ENCODE peak calls at places on chromosomes 2 and 18, in five cellular contexts. Y, Q, L, R and I are unnamed samples.

GRCh38 chr2:191501390-191502168 is 176.4 kb upstream of the NABP1 start:
- DNase-seq in Y (no peak), Q (no peak), L (no peak), R (peak; percentile 84), I (no peak)

GRCh38 chr18:12657048-12657848 is 659 bp downstream of the SPIRE1 start:
- DNase-seq in Y (peak; percentile 64), Q (peak; percentile 24), L (peak; percentile 27), R (peak; percentile 39), I (peak; percentile 58)

GRCh38 chr18:23095463-23095862 is 39.8 kb upstream of the CABLES1 start:
- DNase-seq in Y (no peak), Q (no peak), L (no peak), R (no peak), I (no peak)

GRCh38 chr2:37869756-37870155 is 55.3 kb upstream of the RMDN2 start:
- DNase-seq in Y (no peak), Q (no peak), L (no peak), R (peak; percentile 79), I (no peak)

GRCh38 chr2:51628953-51629352 is 597.0 kb upstream of the NRXN1 start:
- DNase-seq in Y (no peak), Q (no peak), L (no peak), R (no peak), I (no peak)

GRCh38 chr2:150410809-150411208 is 76.7 kb downstream of the RND3 start:
- DNase-seq in Y (no peak), Q (no peak), L (no peak), R (peak; percentile 60), I (no peak)

GRCh38 chr2:169670215-169670651 is 24.0 kb downstream of the CFAP210 start:
- DNase-seq in Y (no peak), Q (no peak), L (no peak), R (peak; percentile 40), I (no peak)

GRCh38 chr2:10868021-10868420 is 43.7 kb upstream of the KCNF1 start:
- DNase-seq in Y (no peak), Q (no peak), L (no peak), R (no peak), I (no peak)

GRCh38 chr2:238644095-238645081 is 203.5 kb upstream of the TWIST2 start:
- DNase-seq in Y (no peak), Q (no peak), L (no peak), R (peak; percentile 97), I (no peak)

GRCh38 chr18:75070625-75071483 is 138.1 kb downstream of the PTGR3 start:
- DNase-seq in Y (no peak), Q (no peak), L (no peak), R (peak; percentile 64), I (no peak)

GRCh38 chr2:104658149-104658839 is 195.6 kb upstream of the POU3F3 start:
- DNase-seq in Y (peak; percentile 76), Q (no peak), L (peak; percentile 64), R (no peak), I (peak; percentile 62)

GRCh38 chr2:121754851-121755236 is 607 bp upstream of the TSN start:
- DNase-seq in Y (no peak), Q (no peak), L (no peak), R (no peak), I (no peak)

GRCh38 chr18:74784791-74785190 is 187.1 kb downstream of the ZNF407 start:
- DNase-seq in Y (no peak), Q (no peak), L (no peak), R (no peak), I (no peak)

GRCh38 chr18:23986610-23987359 is 27.8 kb upstream of the TTC39C start:
- DNase-seq in Y (no peak), Q (no peak), L (no peak), R (no peak), I (no peak)

GRCh38 chr18:50816767-50817166 is 3.0 kb downstream of the MRO start:
- DNase-seq in Y (no peak), Q (no peak), L (no peak), R (no peak), I (no peak)

GRCh38 chr18:57440331-57441101 is 5.3 kb downstream of the ONECUT2 start:
- DNase-seq in Y (no peak), Q (peak; percentile 61), L (no peak), R (no peak), I (no peak)

GRCh38 chr18:61855127-61855991 is 37.4 kb downstream of the RNF152 start:
- DNase-seq in Y (no peak), Q (no peak), L (no peak), R (no peak), I (no peak)

GRCh38 chr2:157830696-157831570 is 45.2 kb downstream of the ACVR1 start:
- DNase-seq in Y (no peak), Q (no peak), L (no peak), R (peak; percentile 95), I (no peak)

GRCh38 chr18:48867978-48868377 is 82.8 kb downstream of the SMAD7 start:
- DNase-seq in Y (peak; percentile 16), Q (no peak), L (no peak), R (no peak), I (no peak)

GRCh38 chr18:54612237-54612636 is 21.2 kb downstream of the DYNAP start:
- DNase-seq in Y (no peak), Q (no peak), L (no peak), R (no peak), I (no peak)

GRCh38 chr2:199455533-199456382 is 2.0 kb downstream of the SATB2 start:
- DNase-seq in Y (peak; percentile 50), Q (peak; percentile 46), L (no peak), R (peak; percentile 35), I (no peak)

GRCh38 chr2:1633936-1634587 is 110.3 kb downstream of the PXDN start:
- DNase-seq in Y (no peak), Q (no peak), L (no peak), R (no peak), I (no peak)

GRCh38 chr2:1440581-1440980 is 27.3 kb downstream of the TPO start:
- DNase-seq in Y (no peak), Q (no peak), L (no peak), R (no peak), I (no peak)

GRCh38 chr2:8134105-8134903 is 547.6 kb upstream of the ID2 start:
- DNase-seq in Y (no peak), Q (no peak), L (no peak), R (no peak), I (no peak)

GRCh38 chr2:8239402-8240127 is 442.3 kb upstream of the ID2 start:
- DNase-seq in Y (no peak), Q (no peak), L (no peak), R (no peak), I (no peak)

GRCh38 chr18:48956378-48956777 is 5.6 kb upstream of the SMAD7 start:
- DNase-seq in Y (no peak), Q (no peak), L (no peak), R (peak; percentile 93), I (no peak)

GRCh38 chr18:66124394-66124793 is 373.6 kb downstream of the CDH7 start:
- DNase-seq in Y (no peak), Q (no peak), L (no peak), R (no peak), I (no peak)

GRCh38 chr2:211068108-211068780 is 511.8 kb downstream of the CPS1 start:
- DNase-seq in Y (no peak), Q (no peak), L (no peak), R (peak; percentile 32), I (no peak)

GRCh38 chr2:167550448-167550847 is 662.2 kb downstream of the XIRP2 start:
- DNase-seq in Y (no peak), Q (no peak), L (no peak), R (no peak), I (no peak)

GRCh38 chr2:85184231-85184630 is 51.0 kb downstream of the TCF7L1 start:
- DNase-seq in Y (no peak), Q (no peak), L (no peak), R (no peak), I (no peak)

GRCh38 chr18:28757466-28758008 is 580.6 kb upstream of the CDH2 start:
- DNase-seq in Y (no peak), Q (no peak), L (no peak), R (no peak), I (no peak)

GRCh38 chr2:239046822-239047221 is 198.9 kb downstream of the TWIST2 start:
- DNase-seq in Y (no peak), Q (no peak), L (no peak), R (no peak), I (no peak)

GRCh38 chr2:240305369-240305962 is 130.0 kb upstream of the GPC1 start:
- DNase-seq in Y (no peak), Q (peak; percentile 2), L (no peak), R (no peak), I (no peak)

GRCh38 chr18:35949903-35950627 is 22.4 kb upstream of the RMP24 start:
- DNase-seq in Y (peak; percentile 61), Q (peak; percentile 57), L (peak; percentile 60), R (peak; percentile 70), I (peak; percentile 48)

GRCh38 chr2:33275689-33276444 is 200.6 kb upstream of the RASGRP3 start:
- DNase-seq in Y (no peak), Q (no peak), L (no peak), R (peak; percentile 97), I (peak; percentile 28)

GRCh38 chr2:101518470-101519172 is 43.7 kb upstream of the RFX8 start:
- DNase-seq in Y (no peak), Q (no peak), L (peak; percentile 66), R (peak; percentile 66), I (peak; percentile 35)
- TF ChIP-seq CTCF in Y (peak; percentile 31), Q (peak; percentile 41), L (peak; percentile 63), R (peak; percentile 47), I (peak; percentile 63)

GRCh38 chr18:44719519-44720060 is 38.9 kb downstream of the SETBP1 start:
- DNase-seq in Y (no peak), Q (no peak), L (no peak), R (no peak), I (peak; percentile 41)

GRCh38 chr18:44727291-44727690 is 46.6 kb downstream of the SETBP1 start:
- DNase-seq in Y (no peak), Q (no peak), L (no peak), R (no peak), I (no peak)

GRCh38 chr18:44725300-44726096 is 44.8 kb downstream of the SETBP1 start:
- DNase-seq in Y (no peak), Q (no peak), L (peak; percentile 64), R (peak; percentile 61), I (no peak)

GRCh38 chr18:44723973-44724778 is 43.5 kb downstream of the SETBP1 start:
- DNase-seq in Y (no peak), Q (no peak), L (no peak), R (no peak), I (no peak)

DNA sequence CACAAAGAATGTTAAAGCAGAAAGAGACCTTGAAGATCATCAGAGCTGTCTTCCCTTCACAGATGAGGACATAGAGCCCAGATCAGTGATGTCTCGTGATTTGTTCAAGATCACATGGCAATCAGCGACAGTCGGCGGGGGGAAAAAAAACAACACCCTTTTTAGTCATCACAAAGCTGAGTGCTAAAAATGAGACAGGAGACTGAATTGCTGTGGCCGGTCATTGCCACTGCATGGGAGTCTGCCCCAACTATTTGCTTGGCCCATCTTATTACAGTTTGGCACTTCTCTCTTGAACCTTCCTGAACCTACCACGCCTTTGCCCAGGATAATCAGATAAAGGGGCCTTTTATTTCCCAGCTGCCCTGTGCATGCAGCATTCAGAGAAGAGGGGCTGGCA is 42.7 kb downstream of the SETBP1 start:
- DNase-seq in Y (no peak), Q (no peak), L (no peak), R (no peak), I (no peak)
- TF ChIP-seq CTCF in Y (no peak), Q (no peak), L (no peak), R (no peak), I (no peak)

GRCh38 chr2:28750316-28751101 is 1.1 kb upstream of the PPP1CB start:
- DNase-seq in Y (no peak), Q (no peak), L (peak; percentile 13), R (peak; percentile 72), I (no peak)
- TF ChIP-seq CTCF in Y (no peak), Q (no peak), L (no peak), R (peak; percentile 18), I (no peak)

GRCh38 chr2:187174582-187174981 is 273.5 kb downstream of the CALCRL start:
- DNase-seq in Y (no peak), Q (no peak), L (no peak), R (no peak), I (no peak)
- TF ChIP-seq CTCF in Y (no peak), Q (peak; percentile 34), L (no peak), R (peak; percentile 48), I (no peak)